ENCODE peak calls at places on chromosomes 16 and 17, in six cellular contexts. A, Q, K, Y, D and Z are unnamed samples.

GRCh38 chr17:37527249-37527851 is 37.7 kb downstream of the DUSP14 start:
- DNase-seq in Q (peak), K (peak), Y (no peak), D (peak), A (peak), Z (peak)

GRCh38 chr17:17232303-17232621 is 4.7 kb downstream of the FLCN start:
- DNase-seq in Q (no peak), K (no peak), A (no peak), Y (no peak), D (no peak), Z (no peak)

GRCh38 chr17:28334666-28335200 is 539 bp downstream of the IFT20 start:
- DNase-seq in D (no peak), Q (no peak), A (no peak), K (no peak), Y (no peak), Z (no peak)

GRCh38 chr17:29004081-29004692 is 1.6 kb downstream of the SEZ6 start:
- DNase-seq in Q (no peak), K (no peak), D (no peak), Y (no peak), A (no peak), Z (peak)

GRCh38 chr17:34527908-34528470 is 51.4 kb upstream of the TMEM132E start:
- DNase-seq in A (no peak), K (no peak), Y (no peak), D (peak), Q (no peak), Z (peak)

GRCh38 chr16:22634913-22635312 is 124.2 kb downstream of the NPIPB5 start:
- DNase-seq in Q (no peak), D (no peak), K (no peak), A (no peak), Y (no peak), Z (no peak)

GRCh38 chr17:48997103-48997826 is at the start of gene IGF2BP1:
- DNase-seq in Q (peak), A (peak), K (peak), D (no peak), Y (no peak), Z (peak)

GRCh38 chr17:29138991-29139682 is 41.1 kb downstream of the MYO18A start:
- DNase-seq in Y (no peak), Q (no peak), K (no peak), A (no peak), D (no peak), Z (peak)

GRCh38 chr17:40100669-40101366 is 429 bp upstream of the NR1D1 start:
- DNase-seq in D (peak), A (peak), Y (peak), Q (peak), K (peak), Z (peak)

GRCh38 chr17:46917041-46917440 is 5.9 kb upstream of the GOSR2 start:
- DNase-seq in D (no peak), A (no peak), K (no peak), Y (no peak), Q (no peak), Z (no peak)
- TF ChIP-seq MYC in D (no peak), A (no peak), K (no peak), Y (no peak), Q (no peak), Z (no peak)

DNA sequence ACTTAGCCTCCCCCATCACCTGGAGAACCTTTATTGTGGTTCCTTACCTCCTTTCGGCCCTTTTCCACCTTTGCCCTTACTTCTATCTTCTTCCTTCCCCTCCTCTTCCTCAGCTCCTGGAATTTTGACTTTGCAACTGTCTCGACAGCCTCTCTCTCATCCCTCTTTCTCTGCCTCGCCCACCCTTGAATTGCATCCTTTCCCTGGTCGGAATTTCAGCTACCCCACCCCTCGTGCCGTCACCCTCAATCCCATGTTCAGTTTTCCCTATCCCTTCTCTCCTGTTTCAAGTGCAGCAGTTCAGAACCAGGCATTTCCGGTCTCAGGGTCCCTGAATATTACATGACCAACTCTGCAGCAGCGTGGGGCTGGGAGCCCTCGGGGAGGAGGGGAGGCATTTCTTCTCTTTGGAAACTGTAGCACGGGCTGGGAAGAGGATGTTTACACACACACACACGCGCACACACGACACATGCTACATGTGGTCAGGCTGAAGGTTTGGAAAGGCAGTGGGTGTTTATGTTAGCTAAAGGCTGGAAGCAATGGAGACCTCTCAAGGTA is 881 bp downstream of the MINK1 start:
- DNase-seq in K (peak), A (no peak), Q (peak), D (no peak), Y (no peak), Z (peak)
- TF ChIP-seq MYC in K (no peak), A (no peak), Q (no peak), D (no peak), Y (no peak), Z (no peak)

DNA sequence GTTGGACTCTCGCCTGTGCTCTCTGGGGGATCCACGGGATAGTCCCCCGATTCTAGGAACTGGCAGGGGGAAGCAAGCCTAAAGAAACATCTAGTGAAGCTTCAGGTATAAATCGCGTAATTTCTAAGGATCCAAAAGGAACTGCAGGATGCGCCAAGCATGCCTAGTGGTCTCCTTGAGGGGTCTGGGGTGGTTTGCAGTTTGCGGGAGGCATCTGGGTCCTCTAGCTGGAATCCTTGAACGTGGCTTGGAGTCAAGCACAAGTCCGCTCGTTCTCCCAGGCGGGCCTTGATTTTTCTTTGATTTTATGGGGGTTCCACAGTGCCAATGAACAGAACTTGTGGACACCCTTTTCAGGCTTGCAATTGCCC is 1000.5 kb downstream of the KCNJ18 start:
- DNase-seq in A (no peak), Q (no peak), K (no peak), D (no peak), Y (no peak), Z (no peak)
- TF ChIP-seq MYC in A (no peak), Q (no peak), K (no peak), D (no peak), Y (no peak), Z (no peak)

GRCh38 chr16:86455609-86456008 is 54.7 kb upstream of the FOXF1 start:
- DNase-seq in Q (no peak), K (no peak), D (no peak), A (no peak), Y (no peak), Z (no peak)

GRCh38 chr16:86458457-86458777 is 51.9 kb upstream of the FOXF1 start:
- DNase-seq in Y (no peak), Q (no peak), D (no peak), K (no peak), A (no peak), Z (no peak)

GRCh38 chr16:86457621-86458456 is 52.5 kb upstream of the FOXF1 start:
- DNase-seq in A (no peak), K (no peak), Q (no peak), D (no peak), Y (no peak), Z (no peak)

GRCh38 chr16:86452451-86452850 is 57.9 kb upstream of the FOXF1 start:
- DNase-seq in A (no peak), Y (no peak), Q (no peak), D (no peak), K (no peak), Z (no peak)

DNA sequence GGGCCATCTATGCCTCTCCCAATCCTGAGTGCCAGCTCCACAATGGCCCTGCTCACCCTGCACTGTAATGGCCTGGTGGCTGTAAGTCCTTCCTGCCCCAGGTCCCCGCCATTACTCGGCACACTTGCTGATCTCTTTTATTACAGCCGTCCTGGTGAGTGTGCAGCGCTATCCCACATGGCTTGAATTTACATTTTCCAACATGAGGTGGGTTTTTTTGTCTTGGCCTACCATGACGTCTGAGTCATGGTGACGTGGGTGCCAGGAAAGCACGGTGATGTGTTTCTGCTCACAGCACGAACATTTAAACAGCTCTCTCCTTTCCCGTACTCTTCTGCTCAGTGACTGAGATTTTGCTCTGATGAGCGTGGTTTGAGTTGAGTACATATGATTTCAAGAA is 55.2 kb upstream of the FOXF1 start:
- DNase-seq in A (no peak), K (no peak), D (no peak), Y (no peak), Q (no peak), Z (no peak)
- TF ChIP-seq MYC in A (no peak), K (no peak), D (no peak), Y (no peak), Q (no peak), Z (no peak)

GRCh38 chr17:19746517-19746916 is 1.6 kb downstream of the ALDH3A1 start:
- DNase-seq in K (no peak), Y (no peak), Q (no peak), A (no peak), D (no peak), Z (no peak)

GRCh38 chr17:19747159-19747719 is 859 bp downstream of the ALDH3A1 start:
- DNase-seq in A (no peak), K (no peak), Y (no peak), D (no peak), Q (no peak), Z (no peak)

GRCh38 chr17:19744492-19744891 is 3.6 kb downstream of the ALDH3A1 start:
- DNase-seq in A (no peak), D (no peak), K (no peak), Q (no peak), Y (no peak), Z (peak)

GRCh38 chr17:19743101-19744100 is 4.7 kb downstream of the ALDH3A1 start:
- DNase-seq in A (no peak), Y (no peak), K (no peak), D (no peak), Q (no peak), Z (no peak)

DNA sequence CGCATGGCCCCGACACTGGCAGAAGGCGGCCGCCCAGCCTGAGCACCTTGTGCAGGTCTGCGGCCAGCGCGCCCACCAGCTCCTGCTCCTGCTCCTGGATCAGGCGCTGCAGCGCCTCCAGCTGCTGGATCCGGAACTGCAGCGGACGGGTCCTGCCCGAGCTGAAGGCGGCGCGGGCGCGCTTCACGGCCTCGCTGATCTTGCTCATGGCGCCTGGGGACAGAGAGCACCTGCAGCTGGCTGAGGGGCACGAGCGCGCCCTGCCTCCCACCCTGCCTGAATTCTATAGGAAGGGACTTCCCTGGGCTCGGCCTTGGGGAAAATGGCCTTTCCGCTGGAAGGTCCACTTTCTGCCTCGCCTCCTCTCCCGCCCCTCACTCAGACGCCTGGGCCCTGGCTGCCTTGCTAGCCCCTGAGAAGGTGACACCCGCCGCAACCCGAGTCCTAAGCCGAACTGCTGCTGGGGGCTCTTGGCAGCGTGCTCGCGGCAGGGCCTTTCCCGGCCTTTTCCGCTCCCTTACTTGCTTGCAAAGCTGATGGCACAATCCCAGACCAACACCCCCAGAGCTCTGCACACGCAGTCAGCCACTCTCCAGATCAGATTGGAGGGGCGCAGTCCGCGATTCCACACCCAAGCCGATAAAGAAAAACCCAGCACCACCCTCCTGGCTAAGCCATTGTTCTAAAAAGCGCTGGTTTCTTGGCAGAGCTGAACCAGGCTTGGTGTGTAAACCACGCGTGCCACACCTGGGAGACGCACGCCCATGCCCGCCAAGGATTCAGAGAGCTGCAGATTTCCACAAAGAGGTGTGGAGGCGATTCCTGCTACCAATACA is 3.0 kb downstream of the ALDH3A1 start:
- DNase-seq in Q (peak), K (no peak), Y (no peak), A (peak), D (peak), Z (peak)
- TF ChIP-seq MYC in Q (no peak), K (no peak), Y (no peak), A (peak), D (no peak), Z (no peak)

DNA sequence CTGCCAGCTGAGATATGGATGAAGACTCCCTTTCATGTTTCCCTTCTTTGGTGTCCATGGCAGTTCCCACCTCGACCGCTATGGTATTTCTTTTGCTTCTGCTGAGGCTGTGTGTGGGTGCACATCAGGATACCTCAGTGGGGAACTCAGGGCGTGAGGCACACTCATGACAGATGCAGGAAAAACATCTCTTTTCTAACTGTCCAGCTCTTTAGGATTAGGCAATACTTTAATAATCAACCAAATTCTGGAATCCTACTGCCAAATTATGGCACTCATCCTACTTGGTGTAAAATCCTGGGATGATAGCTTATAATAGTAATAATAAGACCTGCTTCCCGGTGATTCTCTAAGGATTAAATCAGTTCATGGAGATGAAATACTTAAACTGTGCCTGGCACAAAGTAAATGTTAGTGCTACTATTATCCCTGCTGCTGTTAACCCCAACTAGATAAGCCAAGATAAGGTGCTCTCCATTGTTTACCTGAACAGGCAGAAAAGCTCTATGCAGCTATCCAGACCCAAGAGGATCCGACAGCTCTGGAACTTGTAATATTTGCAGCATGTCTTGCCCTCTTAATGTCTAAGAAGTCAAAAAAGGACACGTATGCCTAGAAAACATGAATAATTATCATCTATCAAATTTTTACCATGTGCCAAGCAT is 543.3 kb downstream of the WWOX start:
- DNase-seq in D (no peak), K (no peak), A (no peak), Y (no peak), Q (no peak), Z (no peak)
- TF ChIP-seq MYC in D (no peak), K (no peak), A (no peak), Y (no peak), Q (no peak), Z (no peak)

DNA sequence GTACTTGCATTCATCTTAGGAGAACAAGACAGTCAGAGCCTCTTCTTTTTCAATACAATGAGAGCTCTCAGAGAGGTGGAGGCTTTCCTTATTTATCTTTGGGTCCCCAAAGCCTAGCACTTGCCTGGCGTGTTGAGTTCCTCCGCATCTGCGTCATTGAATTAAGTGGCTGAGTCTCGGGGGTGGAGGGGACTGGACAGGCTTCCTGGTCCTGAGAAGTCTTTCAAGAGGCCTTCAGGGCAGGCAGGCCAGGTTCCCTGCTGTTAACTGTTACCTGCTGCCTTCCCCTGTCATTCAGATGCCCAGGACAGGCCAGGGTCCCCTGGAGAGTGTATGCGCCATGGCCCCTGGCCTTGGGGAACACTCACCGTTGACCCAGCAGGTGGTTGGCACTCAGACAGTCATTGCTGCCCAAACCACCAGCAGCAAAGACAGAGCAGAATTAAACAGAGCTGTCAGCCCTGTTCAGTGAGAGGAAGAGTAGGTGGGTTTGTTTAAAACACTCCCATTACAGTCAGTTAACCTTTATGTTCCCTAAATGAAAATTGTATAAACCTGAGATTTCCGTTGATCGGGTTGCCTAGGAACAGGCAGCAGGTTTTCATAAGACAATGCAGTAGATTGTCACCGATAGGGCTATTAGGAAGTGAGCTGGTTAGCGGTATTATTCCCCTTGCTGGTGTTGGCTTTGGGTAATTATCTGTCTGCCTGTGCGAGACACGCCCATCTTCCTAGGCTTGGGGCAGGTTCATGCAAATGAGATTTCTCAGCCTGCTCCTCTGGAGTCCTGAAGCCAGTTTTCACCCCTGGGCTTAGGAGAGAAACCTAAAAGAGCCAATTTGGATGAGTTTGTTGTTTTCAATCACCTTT is 132.7 kb downstream of the CCDC182 start:
- DNase-seq in A (no peak), K (peak), Q (no peak), Y (peak), D (peak), Z (no peak)
- TF ChIP-seq MYC in A (no peak), K (no peak), Q (no peak), Y (no peak), D (no peak), Z (no peak)